ENCODE peak calls at places on chromosomes 4 and X, in ten cellular contexts. One of them, this sample, is unnamed.

GRCh38 chrX:82961129-82961528 is 547.0 kb upstream of the POU3F4 start:
- DNase-seq in endothelial cell of umbilical vein: no peak
- DNase-seq in fibroblast of mammary gland: no peak
- DNase-seq in endodermal cell: peak
- DNase-seq in GM06990: no peak
- DNase-seq in glomerular endothelial cell: no peak
- DNase-seq in AG10803: no peak
- DNase-seq in substantia nigra: no peak
- DNase-seq in brain microvascular endothelial cell: no peak
- DNase-seq in 8988T: no peak
- DNase-seq in this sample: no peak

GRCh38 chrX:65600106-65600505 is 65.5 kb upstream of the LAS1L start:
- DNase-seq in endothelial cell of umbilical vein: no peak
- DNase-seq in fibroblast of mammary gland: no peak
- DNase-seq in endodermal cell: no peak
- DNase-seq in GM06990: no peak
- DNase-seq in glomerular endothelial cell: no peak
- DNase-seq in AG10803: no peak
- DNase-seq in substantia nigra: no peak
- DNase-seq in brain microvascular endothelial cell: no peak
- DNase-seq in 8988T: no peak
- DNase-seq in this sample: no peak

GRCh38 chr4:88006956-88007303 is 505 bp upstream of the PKD2 start:
- DNase-seq in endothelial cell of umbilical vein: no peak
- DNase-seq in fibroblast of mammary gland: peak
- DNase-seq in endodermal cell: peak
- DNase-seq in GM06990: peak
- DNase-seq in glomerular endothelial cell: no peak
- DNase-seq in AG10803: no peak
- DNase-seq in substantia nigra: no peak
- DNase-seq in brain microvascular endothelial cell: no peak
- DNase-seq in 8988T: no peak
- DNase-seq in this sample: peak

GRCh38 chr4:143420227-143420626 is 83.6 kb downstream of the GAB1 start:
- DNase-seq in endothelial cell of umbilical vein: peak
- DNase-seq in fibroblast of mammary gland: no peak
- DNase-seq in endodermal cell: no peak
- DNase-seq in GM06990: no peak
- DNase-seq in glomerular endothelial cell: no peak
- DNase-seq in AG10803: no peak
- DNase-seq in substantia nigra: no peak
- DNase-seq in brain microvascular endothelial cell: no peak
- DNase-seq in 8988T: no peak
- DNase-seq in this sample: no peak

GRCh38 chrX:122770581-122770980 is 413.5 kb upstream of the GRIA3 start:
- DNase-seq in endothelial cell of umbilical vein: no peak
- DNase-seq in fibroblast of mammary gland: no peak
- DNase-seq in endodermal cell: no peak
- DNase-seq in GM06990: no peak
- DNase-seq in glomerular endothelial cell: no peak
- DNase-seq in AG10803: no peak
- DNase-seq in substantia nigra: no peak
- DNase-seq in brain microvascular endothelial cell: no peak
- DNase-seq in 8988T: no peak
- DNase-seq in this sample: no peak

GRCh38 chr4:102761902-102762301 is 1.1 kb upstream of the MANBA start:
- DNase-seq in endothelial cell of umbilical vein: no peak
- DNase-seq in fibroblast of mammary gland: no peak
- DNase-seq in endodermal cell: peak
- DNase-seq in GM06990: no peak
- DNase-seq in glomerular endothelial cell: no peak
- DNase-seq in AG10803: no peak
- DNase-seq in substantia nigra: no peak
- DNase-seq in brain microvascular endothelial cell: no peak
- DNase-seq in 8988T: no peak
- DNase-seq in this sample: no peak

GRCh38 chr4:122480023-122480422 is 23.5 kb upstream of the IL2 start:
- DNase-seq in endothelial cell of umbilical vein: no peak
- DNase-seq in fibroblast of mammary gland: peak
- DNase-seq in endodermal cell: no peak
- DNase-seq in GM06990: no peak
- DNase-seq in glomerular endothelial cell: no peak
- DNase-seq in AG10803: peak
- DNase-seq in substantia nigra: no peak
- DNase-seq in brain microvascular endothelial cell: peak
- DNase-seq in 8988T: no peak
- DNase-seq in this sample: no peak

GRCh38 chrX:37995428-37995827 is 10.9 kb upstream of the SYTL5 start:
- DNase-seq in endothelial cell of umbilical vein: no peak
- DNase-seq in fibroblast of mammary gland: no peak
- DNase-seq in endodermal cell: no peak
- DNase-seq in GM06990: no peak
- DNase-seq in glomerular endothelial cell: no peak
- DNase-seq in AG10803: no peak
- DNase-seq in substantia nigra: no peak
- DNase-seq in brain microvascular endothelial cell: no peak
- DNase-seq in 8988T: no peak
- DNase-seq in this sample: peak

GRCh38 chr4:56215901-56216300 is 171.4 kb downstream of the AASDH start:
- DNase-seq in endothelial cell of umbilical vein: peak
- DNase-seq in fibroblast of mammary gland: peak
- DNase-seq in endodermal cell: no peak
- DNase-seq in GM06990: no peak
- DNase-seq in glomerular endothelial cell: no peak
- DNase-seq in AG10803: peak
- DNase-seq in substantia nigra: no peak
- DNase-seq in brain microvascular endothelial cell: peak
- DNase-seq in 8988T: peak
- DNase-seq in this sample: peak

GRCh38 chrX:40097101-40097491 is 662 bp downstream of the BCOR start:
- DNase-seq in endothelial cell of umbilical vein: no peak
- DNase-seq in fibroblast of mammary gland: no peak
- DNase-seq in endodermal cell: no peak
- DNase-seq in GM06990: no peak
- DNase-seq in glomerular endothelial cell: no peak
- DNase-seq in AG10803: no peak
- DNase-seq in substantia nigra: no peak
- DNase-seq in brain microvascular endothelial cell: no peak
- DNase-seq in 8988T: peak
- DNase-seq in this sample: no peak

GRCh38 chr4:121070696-121071639 is 1.4 kb downstream of the NDNF start:
- DNase-seq in endothelial cell of umbilical vein: peak
- DNase-seq in fibroblast of mammary gland: peak
- DNase-seq in endodermal cell: peak
- DNase-seq in GM06990: peak
- DNase-seq in glomerular endothelial cell: no peak
- DNase-seq in AG10803: peak
- DNase-seq in substantia nigra: no peak
- DNase-seq in brain microvascular endothelial cell: no peak
- DNase-seq in 8988T: peak
- DNase-seq in this sample: peak

GRCh38 chrX:629230-630006 is 1.2 kb upstream of the SHOX start:
- DNase-seq in endothelial cell of umbilical vein: no peak
- DNase-seq in fibroblast of mammary gland: no peak
- DNase-seq in endodermal cell: no peak
- DNase-seq in GM06990: no peak
- DNase-seq in glomerular endothelial cell: no peak
- DNase-seq in AG10803: no peak
- DNase-seq in substantia nigra: no peak
- DNase-seq in brain microvascular endothelial cell: no peak
- DNase-seq in 8988T: peak
- DNase-seq in this sample: no peak

GRCh38 chrX:75623535-75623934 is 100.7 kb upstream of the ZDHHC15 start:
- DNase-seq in endothelial cell of umbilical vein: no peak
- DNase-seq in fibroblast of mammary gland: no peak
- DNase-seq in endodermal cell: peak
- DNase-seq in GM06990: no peak
- DNase-seq in glomerular endothelial cell: no peak
- DNase-seq in AG10803: no peak
- DNase-seq in substantia nigra: no peak
- DNase-seq in brain microvascular endothelial cell: no peak
- DNase-seq in 8988T: no peak
- DNase-seq in this sample: no peak

GRCh38 chr4:155047755-155048154 is 160.7 kb upstream of the NPY2R start:
- DNase-seq in endothelial cell of umbilical vein: peak
- DNase-seq in fibroblast of mammary gland: peak
- DNase-seq in endodermal cell: no peak
- DNase-seq in GM06990: no peak
- DNase-seq in glomerular endothelial cell: peak
- DNase-seq in AG10803: no peak
- DNase-seq in substantia nigra: no peak
- DNase-seq in brain microvascular endothelial cell: peak
- DNase-seq in 8988T: no peak
- DNase-seq in this sample: no peak

GRCh38 chr4:42671431-42672194 is 14.7 kb upstream of the ATP8A1 start:
- DNase-seq in endothelial cell of umbilical vein: no peak
- DNase-seq in fibroblast of mammary gland: no peak
- DNase-seq in endodermal cell: no peak
- DNase-seq in GM06990: no peak
- DNase-seq in glomerular endothelial cell: no peak
- DNase-seq in AG10803: no peak
- DNase-seq in substantia nigra: no peak
- DNase-seq in brain microvascular endothelial cell: no peak
- DNase-seq in 8988T: no peak
- DNase-seq in this sample: no peak

GRCh38 chr4:90126805-90127204 is 389 bp upstream of the CCSER1 start:
- DNase-seq in endothelial cell of umbilical vein: no peak
- DNase-seq in fibroblast of mammary gland: no peak
- DNase-seq in endodermal cell: peak
- DNase-seq in GM06990: no peak
- DNase-seq in glomerular endothelial cell: no peak
- DNase-seq in AG10803: no peak
- DNase-seq in substantia nigra: no peak
- DNase-seq in brain microvascular endothelial cell: no peak
- DNase-seq in 8988T: no peak
- DNase-seq in this sample: no peak